ENCODE peak calls at places on chromosomes 3 and 15, in seven cellular contexts. K is body of pancreas; J is aorta; A is T-cell; Y is stimulated activated CD4-positive, alpha-beta T cell treated with anti-CD3 and anti-CD28 coated beads, Interleukin-15, amount 100 ng/mL, for 1 hour; W is heart right ventricle; D is EL. V is an unnamed sample.

GRCh38 chr3:40679289-40679688 is 154.5 kb downstream of the ZNF621 start:
- DNase-seq in A (no peak), D (no peak), W (no peak), Y (no peak), J (no peak), K (no peak), V (no peak)

GRCh38 chr3:111797035-111797717 is 61.9 kb upstream of the PHLDB2 start:
- DNase-seq in K (no peak), Y (no peak), A (no peak), J (no peak), W (no peak), D (no peak), V (no peak)

GRCh38 chr15:55360256-55360655 is 41.2 kb downstream of the PIGB start:
- DNase-seq in A (no peak), W (no peak), J (no peak), K (no peak), D (no peak), Y (no peak), V (no peak)

GRCh38 chr3:3714572-3714971 is 84.7 kb upstream of the LRRN1 start:
- DNase-seq in J (no peak), D (no peak), W (no peak), A (no peak), K (no peak), Y (no peak), V (no peak)

GRCh38 chr15:31252386-31252785 is 74.2 kb upstream of the KLF13 start:
- DNase-seq in D (no peak), Y (no peak), K (no peak), J (no peak), W (no peak), A (no peak), V (peak)

GRCh38 chr3:52238761-52239701 is at the start of gene TWF2:
- DNase-seq in A (peak), K (peak), Y (peak), D (peak), W (peak), J (peak), V (peak)

GRCh38 chr15:68699124-68699880 is 120.5 kb downstream of the CORO2B start:
- DNase-seq in A (no peak), D (no peak), K (no peak), W (no peak), Y (no peak), J (no peak), V (no peak)

GRCh38 chr3:98961161-98962155 is 60.0 kb upstream of the DCBLD2 start:
- DNase-seq in W (no peak), Y (no peak), J (no peak), A (no peak), D (peak), K (no peak), V (no peak)

GRCh38 chr15:25671132-25671531 is 192.0 kb downstream of the ATP10A start:
- DNase-seq in J (no peak), D (no peak), W (no peak), A (no peak), Y (no peak), K (no peak), V (no peak)

GRCh38 chr15:72800819-72801481 is 17.4 kb upstream of the ADPGK start:
- DNase-seq in A (no peak), D (no peak), W (no peak), Y (no peak), K (no peak), J (no peak), V (no peak)

GRCh38 chr3:67123914-67124313 is 125.8 kb downstream of the KBTBD8 start:
- DNase-seq in Y (no peak), D (no peak), A (no peak), J (no peak), K (no peak), W (no peak), V (no peak)

GRCh38 chr15:77573826-77574225 is 58.9 kb downstream of the LINGO1 start:
- DNase-seq in W (no peak), A (no peak), D (no peak), J (no peak), Y (no peak), K (no peak), V (no peak)

GRCh38 chr3:139477710-139478640 is 1.7 kb upstream of the RBP2 start:
- DNase-seq in A (no peak), W (no peak), Y (no peak), D (no peak), K (no peak), J (no peak), V (no peak)

GRCh38 chr3:46930176-46930944 is 46.2 kb downstream of the CCDC12 start:
- DNase-seq in K (peak), A (no peak), W (no peak), Y (no peak), D (no peak), J (no peak), V (no peak)

GRCh38 chr15:22810735-22811338 is 24.4 kb downstream of the NIPA1 start:
- DNase-seq in W (no peak), D (no peak), J (no peak), K (no peak), A (no peak), Y (no peak), V (peak)

GRCh38 chr3:173008978-173009377 is 132.1 kb downstream of the SPATA16 start:
- DNase-seq in A (no peak), Y (no peak), K (no peak), J (no peak), D (no peak), W (no peak), V (no peak)

GRCh38 chr3:124885466-124886167 is 1.5 kb downstream of the ITGB5 start:
- DNase-seq in Y (no peak), J (no peak), A (no peak), D (peak), W (no peak), K (no peak), V (no peak)

GRCh38 chr3:182116386-182116785 is 404.7 kb downstream of the SOX2 start:
- DNase-seq in W (no peak), K (no peak), J (no peak), Y (no peak), D (no peak), A (no peak), V (no peak)

GRCh38 chr3:69983546-69984265 is 15.8 kb upstream of the SAMMSON start:
- DNase-seq in D (no peak), K (no peak), Y (no peak), J (no peak), A (no peak), W (no peak), V (no peak)

GRCh38 chr15:66692808-66693596 is 9.0 kb upstream of the SMAD6 start:
- DNase-seq in J (no peak), A (no peak), W (no peak), D (no peak), Y (no peak), K (no peak), V (no peak)

GRCh38 chr3:140164922-140165590 is 230.1 kb downstream of the CLSTN2 start:
- DNase-seq in Y (no peak), K (no peak), A (no peak), W (no peak), J (no peak), D (no peak), V (no peak)

V was measured in RWPE2.